ENCODE peak calls at places on chromosomes 5 and 9, in nine cellular contexts. K, X, O, E, V, Q, N, A and S are unnamed samples.
A peak's percentile ranks its signal among the peaks of the same experiment; 100 is the strongest.

GRCh38 chr9:121483049-121483448 is 16.6 kb downstream of the GGTA1 start:
- DNase-seq in N (no peak), Q (no peak), V (no peak), K (no peak), X (no peak), E (no peak), A (no peak), O (no peak), S (no peak)

GRCh38 chr5:120388016-120388781 is 75.9 kb upstream of the PRR16 start:
- DNase-seq in E (peak; percentile 57), O (no peak), A (no peak), V (no peak), X (no peak), K (no peak), Q (no peak), N (no peak), S (no peak)

GRCh38 chr5:149262315-149262714 is 9.3 kb upstream of the AFAP1L1 start:
- DNase-seq in A (no peak), K (no peak), O (no peak), X (no peak), N (no peak), E (no peak), V (no peak), Q (no peak), S (no peak)

GRCh38 chr9:27785714-27786100 is 212.4 kb upstream of the C9orf72 start:
- DNase-seq in E (no peak), V (no peak), Q (no peak), O (no peak), K (no peak), N (no peak), A (peak; percentile 23), X (no peak), S (no peak)

GRCh38 chr5:1315709-1316587 is 21.1 kb upstream of the TERT start:
- DNase-seq in X (no peak), Q (no peak), N (no peak), A (peak; percentile 69), V (peak; percentile 75), O (peak; percentile 92), K (peak; percentile 77), E (no peak), S (no peak)

GRCh38 chr9:114452219-114453169 is 52.8 kb downstream of the WHRN start:
- DNase-seq in O (no peak), N (no peak), X (no peak), A (no peak), Q (no peak), E (no peak), V (peak; percentile 61), K (no peak), S (no peak)

GRCh38 chr9:133888779-133889491 is 103.2 kb downstream of the VAV2 start:
- DNase-seq in X (no peak), K (no peak), V (no peak), N (no peak), O (no peak), A (no peak), E (no peak), Q (no peak), S (no peak)

GRCh38 chr5:40221255-40221654 is 458.5 kb upstream of the PTGER4 start:
- DNase-seq in A (no peak), K (no peak), V (no peak), E (no peak), N (no peak), O (no peak), Q (no peak), X (no peak), S (no peak)

GRCh38 chr5:68303038-68303738 is 87.6 kb downstream of the PIK3R1 start:
- DNase-seq in V (no peak), O (no peak), X (no peak), A (peak; percentile 55), K (no peak), Q (no peak), E (no peak), N (no peak), S (no peak)

GRCh38 chr5:68306361-68307014 is 90.9 kb downstream of the PIK3R1 start:
- DNase-seq in Q (no peak), V (no peak), N (no peak), E (no peak), O (peak; percentile 57), X (no peak), K (peak; percentile 51), A (no peak), S (no peak)

GRCh38 chr5:68304421-68305052 is 89.0 kb downstream of the PIK3R1 start:
- DNase-seq in Q (no peak), X (peak; percentile 32), N (no peak), V (no peak), E (no peak), A (no peak), K (no peak), O (no peak), S (no peak)

GRCh38 chr5:68305223-68305865 is 89.8 kb downstream of the PIK3R1 start:
- DNase-seq in V (no peak), K (peak; percentile 49), X (no peak), O (no peak), E (no peak), N (no peak), A (no peak), Q (no peak), S (no peak)

DNA sequence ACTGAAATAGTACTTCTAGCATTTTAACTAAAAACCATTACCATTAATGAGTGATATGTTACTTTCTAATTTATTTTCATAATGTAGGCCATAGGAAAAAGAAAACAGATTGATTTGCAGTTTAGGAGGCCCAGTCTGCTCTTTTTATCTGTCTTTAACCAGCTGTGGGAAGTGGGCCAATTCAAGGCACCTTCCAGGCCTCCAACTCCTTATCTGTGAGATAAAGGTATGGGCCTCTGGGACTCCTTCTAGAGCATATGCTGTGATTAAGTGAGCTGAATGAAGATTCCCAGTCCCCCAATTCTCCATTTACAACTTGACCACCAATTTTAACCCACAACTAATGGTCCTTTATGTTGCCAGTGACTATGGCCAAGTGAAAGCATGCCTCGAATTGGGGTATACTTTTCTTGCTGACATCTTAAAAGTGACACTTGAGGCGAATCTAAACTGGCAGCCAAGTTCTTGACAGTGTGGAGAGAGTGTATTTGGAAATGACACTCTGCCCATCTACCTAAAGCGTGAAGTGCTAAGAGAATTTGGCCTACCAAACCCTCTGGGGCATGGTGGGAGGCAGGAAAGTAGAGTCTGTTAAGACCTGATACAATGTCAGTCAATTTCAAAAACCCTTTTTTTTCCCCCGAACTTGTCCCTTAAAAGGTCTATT is 88.3 kb downstream of the PIK3R1 start:
- DNase-seq in A (no peak), N (no peak), V (no peak), K (no peak), X (no peak), O (no peak), E (no peak), Q (no peak), S (no peak)
- TF ChIP-seq POLR2A in A (no peak), N (no peak), V (no peak), K (no peak), X (no peak), O (no peak), E (no peak), Q (no peak), S (no peak)

GRCh38 chr5:32165597-32165996 is 8.5 kb downstream of the GOLPH3 start:
- DNase-seq in X (no peak), N (no peak), Q (no peak), K (no peak), O (no peak), A (no peak), V (no peak), E (peak; percentile 31), S (no peak)

GRCh38 chr5:32163785-32164184 is 10.3 kb downstream of the GOLPH3 start:
- DNase-seq in N (no peak), O (no peak), K (no peak), E (no peak), A (no peak), X (no peak), V (no peak), Q (no peak), S (no peak)

GRCh38 chr5:32159328-32160072 is 14.6 kb downstream of the GOLPH3 start:
- DNase-seq in O (no peak), X (no peak), E (no peak), N (no peak), Q (no peak), A (no peak), K (no peak), V (no peak), S (no peak)

GRCh38 chr5:32160228-32160627 is 13.9 kb downstream of the GOLPH3 start:
- DNase-seq in E (no peak), K (no peak), X (no peak), V (no peak), N (no peak), O (no peak), Q (no peak), A (no peak), S (no peak)

DNA sequence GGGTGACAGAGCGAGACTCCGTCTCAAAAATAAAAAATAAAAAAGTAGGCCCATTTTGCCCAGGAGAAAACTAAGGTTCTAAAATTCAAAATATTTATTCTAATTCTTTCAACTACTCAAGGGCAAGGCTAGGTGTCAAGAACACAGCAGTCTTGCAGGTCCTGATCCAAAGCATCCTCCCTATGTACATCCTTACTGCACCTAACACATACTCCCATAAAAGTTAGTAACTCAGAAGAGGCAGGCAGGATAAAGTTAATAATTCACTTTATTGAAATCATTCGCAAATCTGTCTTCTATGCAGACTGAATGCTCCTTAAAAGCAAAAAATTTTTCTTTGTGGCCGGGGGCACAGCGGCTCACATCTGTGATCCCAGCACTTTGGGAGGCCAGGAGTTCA is 11.1 kb downstream of the GOLPH3 start:
- DNase-seq in Q (no peak), X (no peak), E (no peak), A (no peak), N (no peak), O (no peak), K (no peak), V (no peak), S (no peak)
- H3K4me1 ChIP-seq in Q (peaks cover 16% of the 10 kb centered on the region), X (peaks cover 9% of the 10 kb centered on the region), E (no peaks in the 10 kb centered on the region), A (peaks cover 48% of the 10 kb centered on the region), N (no peaks in the 10 kb centered on the region), O (peaks cover under 1% of the 10 kb centered on the region), K (no peaks in the 10 kb centered on the region), V (peaks cover 25% of the 10 kb centered on the region), S (peaks cover 32% of the 10 kb centered on the region)

DNA sequence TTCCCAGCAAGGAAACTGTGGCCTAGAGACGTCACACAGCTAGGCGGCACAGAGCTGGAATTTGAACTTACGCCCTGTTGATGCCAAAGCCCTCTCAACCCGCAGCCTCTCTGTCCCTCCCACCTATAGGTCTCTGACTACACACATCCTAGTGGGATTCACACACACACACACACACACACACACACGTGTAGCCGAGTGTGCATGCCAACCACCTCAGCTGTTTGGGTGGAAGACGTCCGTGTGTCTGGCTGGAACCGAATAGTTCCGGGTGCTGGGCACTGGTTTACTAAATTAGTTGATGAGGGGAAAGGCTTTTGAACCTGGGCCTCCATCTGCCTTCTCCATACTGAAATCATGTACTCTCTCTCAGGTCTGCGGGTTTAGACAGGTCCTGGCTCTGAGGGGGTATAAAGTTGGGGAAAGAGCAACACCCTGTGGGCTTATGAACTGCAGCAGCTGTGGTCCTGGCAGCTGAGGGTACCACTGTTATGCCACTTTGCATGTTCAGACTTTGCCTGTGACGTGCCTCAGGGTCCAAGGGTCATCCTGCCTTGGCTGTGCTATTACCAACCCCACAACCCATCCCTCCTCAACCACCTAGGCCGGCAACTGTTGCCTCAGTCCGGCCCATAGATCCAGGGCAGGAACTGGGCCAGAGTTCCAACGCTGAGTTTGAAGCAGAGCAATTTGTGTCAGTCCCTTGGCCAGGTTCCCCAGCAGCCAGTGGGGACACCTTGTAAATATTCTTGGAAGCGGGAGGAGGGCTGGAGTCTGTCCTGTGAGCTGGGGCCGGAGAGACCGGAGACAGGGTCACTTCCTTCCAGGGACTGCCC is 50.5 kb downstream of the PSD2 start:
- DNase-seq in X (no peak), E (no peak), N (no peak), Q (peak; percentile 13), V (peak; percentile 48), K (peak; percentile 86), A (no peak), O (peak; percentile 63), S (peak; percentile 38)
- H3K27me3 ChIP-seq in X (no peaks in the 10 kb centered on the region), E (peaks cover 4% of the 10 kb centered on the region), N (no peaks in the 10 kb centered on the region), Q (no peaks in the 10 kb centered on the region), V (peaks cover 4% of the 10 kb centered on the region), K (no peaks in the 10 kb centered on the region), A (no peaks in the 10 kb centered on the region), O (no peaks in the 10 kb centered on the region), S (no peaks in the 10 kb centered on the region)

GRCh38 chr9:89380437-89381307 is 62.4 kb downstream of the SECISBP2 start:
- DNase-seq in N (no peak), E (no peak), Q (no peak), A (no peak), O (no peak), X (no peak), K (no peak), V (no peak), S (no peak)

GRCh38 chr9:89377411-89377810 is 59.1 kb downstream of the SECISBP2 start:
- DNase-seq in O (no peak), K (no peak), V (no peak), N (no peak), A (no peak), E (no peak), X (no peak), Q (no peak), S (no peak)

GRCh38 chr9:89379508-89380115 is 61.3 kb downstream of the SECISBP2 start:
- DNase-seq in O (no peak), Q (no peak), N (no peak), K (no peak), A (no peak), V (no peak), X (no peak), E (no peak), S (no peak)

GRCh38 chr9:89378541-89378940 is 60.2 kb downstream of the SECISBP2 start:
- DNase-seq in V (no peak), K (no peak), N (no peak), Q (no peak), O (no peak), X (no peak), E (no peak), A (no peak), S (no peak)

GRCh38 chr9:89379031-89379430 is 60.7 kb downstream of the SECISBP2 start:
- DNase-seq in O (no peak), K (no peak), Q (no peak), E (no peak), A (no peak), V (no peak), N (no peak), X (no peak), S (no peak)
- TF ChIP-seq POLR2A in O (no peak), K (no peak), Q (no peak), E (no peak), A (no peak), V (no peak), N (no peak), X (no peak), S (no peak)